ENCODE peak calls at places on chromosomes 2 and 18, in five cellular contexts. K is left lung, V is K562, L is RWPE1, U is A549. F is an unnamed sample.
A peak's percentile ranks its signal among the peaks of the same experiment; 100 is the strongest.

GRCh38 chr18:70459731-70460130 is 170.9 kb downstream of the SOCS6 start:
- DNase-seq in V (no peak), L (no peak), U (no peak), K (no peak), F (no peak)

GRCh38 chr2:200199576-200200263 is 106.8 kb upstream of the SPATS2L start:
- DNase-seq in U (no peak), L (no peak), K (no peak), V (no peak), F (no peak)

GRCh38 chr2:7999683-8000476 is 682.0 kb upstream of the ID2 start:
- DNase-seq in V (no peak), L (no peak), K (no peak), U (no peak), F (no peak)

GRCh38 chr2:37354571-37354970 is 10.1 kb downstream of the QPCT start:
- DNase-seq in L (no peak), U (no peak), K (no peak), V (no peak), F (no peak)

GRCh38 chr2:73979021-73979420 is 5.7 kb upstream of the TET3 start:
- DNase-seq in V (no peak), K (no peak), L (no peak), U (no peak), F (no peak)

GRCh38 chr2:188869560-188869959 is 104.6 kb upstream of the COL3A1 start:
- DNase-seq in U (no peak), L (no peak), V (no peak), K (no peak), F (no peak)

GRCh38 chr2:33900610-33901009 is 301.5 kb upstream of the FAM98A start:
- DNase-seq in L (no peak), U (no peak), V (no peak), K (no peak), F (no peak)

GRCh38 chr2:15819576-15820282 is 120.6 kb upstream of the MYCN start:
- DNase-seq in L (no peak), V (no peak), K (no peak), U (no peak), F (no peak)

GRCh38 chr2:197708331-197708730 is 3.2 kb downstream of the MARS2 start:
- DNase-seq in L (peak; percentile 74), K (no peak), V (no peak), U (no peak), F (no peak)

GRCh38 chr2:121640380-121641326 is 8.6 kb downstream of the CLASP1 start:
- DNase-seq in L (no peak), K (no peak), U (no peak), V (no peak), F (no peak)

GRCh38 chr2:15965564-15966019 is 25.2 kb downstream of the MYCN start:
- DNase-seq in V (no peak), K (no peak), L (no peak), U (no peak), F (no peak)

GRCh38 chr18:63410792-63411191 is 11.5 kb downstream of the VPS4B start:
- DNase-seq in U (no peak), V (no peak), K (no peak), L (peak; percentile 87), F (no peak)

GRCh38 chr2:96325884-96326255 is 753 bp downstream of the ITPRIPL1 start:
- DNase-seq in V (no peak), L (no peak), U (no peak), K (no peak), F (no peak)

GRCh38 chr2:102488063-102488462 is 15.0 kb downstream of the SLC9A4 start:
- DNase-seq in V (no peak), L (peak; percentile 69), K (no peak), U (no peak), F (no peak)

GRCh38 chr2:241508240-241508509 is 209 bp downstream of the STK25 start:
- DNase-seq in L (no peak), U (no peak), V (peak; percentile 76), K (no peak), F (no peak)

GRCh38 chr2:189178726-189179606 is 595 bp downstream of the COL5A2 start:
- DNase-seq in V (no peak), U (peak; percentile 25), L (peak; percentile 11), K (no peak), F (no peak)

GRCh38 chr2:55150834-55151233 is 81.3 kb downstream of the CLHC1 start:
- DNase-seq in K (no peak), L (no peak), V (no peak), U (no peak), F (no peak)

GRCh38 chr18:46262856-46263255 is 158.7 kb downstream of the HAUS1 start:
- DNase-seq in K (no peak), V (no peak), L (no peak), U (no peak), F (no peak)

DNA sequence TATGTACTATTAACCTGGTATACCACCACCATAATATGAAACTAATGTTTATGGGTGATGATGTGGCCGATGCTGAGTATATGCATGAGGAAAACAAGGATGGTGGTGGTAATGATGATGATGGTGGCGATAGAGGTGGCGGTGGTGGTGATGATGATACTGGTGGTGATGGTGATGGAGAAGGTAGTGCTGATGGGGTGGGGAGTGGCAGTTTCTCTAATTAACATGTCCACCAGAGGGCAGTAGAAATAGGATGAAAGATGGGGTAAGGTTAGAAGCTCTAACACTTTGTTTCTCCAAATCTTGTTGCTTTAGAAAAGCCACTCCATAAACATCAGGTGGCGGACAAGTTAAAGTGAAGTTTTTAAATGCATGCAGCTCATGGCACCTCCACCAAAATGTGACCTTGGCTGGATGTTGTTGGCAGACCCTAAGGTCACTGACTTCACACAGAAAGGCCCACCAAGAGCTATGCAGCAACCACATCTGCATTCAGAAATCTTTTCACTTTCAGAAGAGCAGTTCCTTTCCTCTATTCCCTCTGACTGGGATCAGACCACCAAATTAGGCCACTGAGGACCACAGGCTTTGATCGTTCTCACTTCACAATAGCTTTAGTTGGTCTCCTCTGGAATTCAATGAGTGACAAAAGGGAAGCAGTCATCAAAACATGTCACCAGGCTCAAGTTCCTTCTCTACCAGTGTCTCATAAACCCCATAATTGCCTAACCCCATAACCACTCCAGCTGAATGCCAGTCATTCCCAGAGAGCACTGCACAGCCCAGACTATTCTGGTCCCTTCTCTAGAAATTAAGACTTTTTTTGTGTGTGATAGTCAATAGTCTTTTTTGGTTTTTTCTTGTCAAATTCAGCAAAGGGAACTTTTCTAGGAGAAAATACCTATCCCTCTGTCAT is 7.5 kb upstream of the BCL11A start:
- DNase-seq in U (no peak), V (peak; percentile 56), K (no peak), L (peak; percentile 20), F (no peak)
- TF ChIP-seq CTCF in U (peak; percentile 64), V (peak; percentile 68), K (peak; percentile 48), L (peak; percentile 34), F (peak; percentile 78)

GRCh38 chr2:120253021-120253882 is 600 bp downstream of the RALB start:
- DNase-seq in U (peak; percentile 64), V (peak; percentile 86), L (peak; percentile 82), K (peak; percentile 98), F (no peak)
- TF ChIP-seq CTCF in U (peak; percentile 44), V (peak; percentile 50), L (peak; percentile 25), K (peak; percentile 44), F (peak; percentile 74)

GRCh38 chr2:232315049-232315922 is 63.3 kb upstream of the ALPP start:
- DNase-seq in K (peak; percentile 81), L (peak; percentile 82), U (no peak), V (no peak), F (no peak)

GRCh38 chr2:232315923-232316299 is 62.6 kb upstream of the ALPP start:
- DNase-seq in V (no peak), K (no peak), L (no peak), U (no peak), F (peak; percentile 52)

GRCh38 chr2:232319117-232320037 is 59.2 kb upstream of the ALPP start:
- DNase-seq in K (no peak), U (no peak), V (no peak), L (no peak), F (no peak)

GRCh38 chr2:232318175-232318855 is 60.2 kb upstream of the ALPP start:
- DNase-seq in U (no peak), V (no peak), L (no peak), K (no peak), F (no peak)

DNA sequence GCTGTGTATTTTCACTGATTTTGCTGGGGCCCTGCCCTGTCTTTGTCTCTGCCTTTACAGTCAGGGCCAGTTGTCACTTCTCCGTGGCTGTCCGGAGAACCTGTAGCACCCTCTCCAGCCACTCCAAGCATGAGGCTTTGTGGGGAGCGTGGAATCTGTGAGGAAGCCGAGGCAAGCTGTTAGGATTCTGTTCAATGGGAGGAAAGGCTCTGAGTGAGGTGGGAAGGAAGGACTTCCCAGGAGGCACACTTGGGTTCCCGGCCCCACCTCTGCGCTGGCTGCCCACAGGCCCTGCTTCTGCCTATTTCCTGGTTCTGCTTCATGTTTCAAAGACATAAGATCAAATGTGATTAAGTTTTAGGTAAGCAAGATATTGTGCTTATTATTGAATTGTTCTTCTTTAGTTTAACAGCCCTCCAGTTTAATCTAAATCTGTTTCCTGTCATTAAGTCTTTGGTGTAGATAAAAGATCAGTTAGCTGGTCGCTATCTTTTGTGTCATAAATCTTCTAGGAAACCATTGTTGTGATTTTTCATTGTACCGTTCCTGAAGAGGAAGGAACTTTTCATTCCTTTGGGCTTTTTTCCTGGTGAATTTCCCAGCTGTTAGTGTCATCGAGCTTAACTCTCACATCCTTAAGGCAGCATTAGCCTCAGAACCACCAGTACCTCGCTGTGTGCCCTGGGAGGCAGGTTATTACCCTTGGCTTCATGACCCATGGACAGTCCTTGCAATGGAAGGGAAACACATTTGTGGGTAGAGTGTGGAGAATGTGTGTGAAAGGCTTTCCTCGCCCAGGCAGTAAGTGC is 62.0 kb upstream of the ALPP start:
- DNase-seq in U (no peak), L (no peak), K (no peak), V (no peak), F (no peak)
- TF ChIP-seq CTCF in U (no peak), L (no peak), K (no peak), V (no peak), F (no peak)

DNA sequence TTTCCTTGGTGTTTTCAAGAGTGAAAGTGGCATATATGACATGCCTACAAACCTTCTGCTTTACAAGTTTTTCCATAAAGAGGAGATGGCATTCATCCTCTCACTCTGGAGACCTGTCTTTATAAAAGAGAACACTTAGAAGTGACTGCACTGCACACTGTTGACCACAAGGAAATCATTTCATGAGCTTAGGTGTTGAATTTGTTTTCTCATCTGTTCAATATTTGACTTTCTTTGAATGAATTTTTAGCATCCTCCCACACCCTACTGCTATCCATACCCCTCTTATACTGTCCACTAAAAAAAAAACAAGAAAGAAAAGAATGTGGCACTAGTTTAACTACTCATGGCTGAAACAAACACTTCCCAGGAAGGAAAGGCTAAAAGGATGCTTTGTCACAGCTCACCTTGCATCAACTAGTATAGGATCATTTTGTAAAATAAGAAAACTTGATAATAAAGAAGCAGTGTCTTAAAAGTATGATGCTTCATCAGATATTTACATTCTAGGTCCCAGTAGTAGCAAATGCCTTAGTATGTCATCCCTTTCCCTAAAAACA is 83.0 kb downstream of the ACVR1 start:
- DNase-seq in V (no peak), U (no peak), L (no peak), K (no peak), F (no peak)
- TF ChIP-seq CTCF in V (peak; percentile 35), U (no peak), L (no peak), K (peak; percentile 10), F (peak; percentile 70)

DNA sequence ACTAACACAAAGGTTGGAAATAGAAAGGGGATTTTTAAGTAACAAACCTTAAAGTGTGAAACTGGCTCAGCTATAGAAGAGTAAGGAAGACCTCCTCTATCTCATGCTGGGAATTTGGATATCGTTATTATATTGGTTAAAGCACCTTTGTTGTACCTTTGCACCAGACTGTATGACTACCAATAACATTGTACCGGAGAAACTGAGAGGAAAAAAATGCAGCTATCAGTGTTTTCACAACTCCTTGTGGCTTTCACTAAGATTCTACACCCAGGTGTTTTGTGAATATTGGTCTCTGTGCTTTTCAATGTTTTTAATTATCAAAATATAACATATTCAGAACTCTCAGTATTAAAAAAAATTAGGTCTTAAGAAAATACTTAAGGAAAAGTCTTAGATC is 48.7 kb downstream of the DTNB start:
- DNase-seq in L (no peak), V (no peak), K (no peak), U (no peak), F (no peak)
- TF ChIP-seq CTCF in L (no peak), V (no peak), K (no peak), U (no peak), F (no peak)

GRCh38 chr2:167411367-167411766 is 523.1 kb downstream of the XIRP2 start:
- DNase-seq in V (no peak), K (no peak), L (no peak), U (no peak), F (no peak)
- TF ChIP-seq CTCF in V (no peak), K (no peak), L (no peak), U (no peak), F (peak; percentile 29)